ENCODE peak calls at places on chromosome 1, in five cellular contexts. I is HS-5; T is NCI-H2081; Y is activated effector memory CD4-positive, alpha-beta T cell treated with anti-CD3 and anti-CD28 coated beads, Interleukin-2, amount 50 U/mL, for 16 hours; Q is tibial artery. E is an unnamed sample.

GRCh38 chr1:47524272-47524671 is 86.4 kb downstream of the FOXD2 start:
- DNase-seq in I (no peak), T (no peak), Y (no peak), Q (no peak), E (no peak)

GRCh38 chr1:31814631-31815306 is 1.1 kb downstream of the SPOCD1 start:
- DNase-seq in I (no peak), T (no peak), Y (no peak), Q (peak), E (no peak)

GRCh38 chr1:66012076-66012769 is 219.5 kb downstream of the PDE4B start:
- DNase-seq in I (no peak), T (no peak), Y (no peak), Q (no peak), E (no peak)

GRCh38 chr1:178818416-178818815 is 52.5 kb downstream of the ANGPTL1 start:
- DNase-seq in I (no peak), T (no peak), Y (no peak), Q (no peak), E (peak)

GRCh38 chr1:80656011-80656627 is 1144.6 kb upstream of the ADGRL2 start:
- DNase-seq in I (no peak), T (peak), Y (no peak), Q (no peak), E (no peak)

GRCh38 chr1:39890880-39891279 is 7.6 kb upstream of the TRIT1 start:
- DNase-seq in I (no peak), T (no peak), Y (no peak), Q (no peak), E (no peak)

GRCh38 chr1:180092931-180093650 is 61.6 kb upstream of the QSOX1 start:
- DNase-seq in I (no peak), T (no peak), Y (no peak), Q (no peak), E (no peak)

GRCh38 chr1:2528016-2528415 is 1.6 kb upstream of the PANK4 start:
- DNase-seq in I (no peak), T (no peak), Y (no peak), Q (peak), E (no peak)

GRCh38 chr1:200897188-200897710 is 2.5 kb downstream of the INAVA start:
- DNase-seq in I (no peak), T (no peak), Y (no peak), Q (no peak), E (no peak)

GRCh38 chr1:15654091-15654690 is 29.9 kb upstream of the PLEKHM2 start:
- DNase-seq in I (no peak), T (no peak), Y (no peak), Q (no peak), E (no peak)

GRCh38 chr1:56045477-56045876 is 533.9 kb downstream of the PLPP3 start:
- DNase-seq in I (no peak), T (no peak), Y (no peak), Q (no peak), E (no peak)

GRCh38 chr1:150559627-150560010 is 10.4 kb downstream of the ADAMTSL4 start:
- DNase-seq in I (no peak), T (no peak), Y (no peak), Q (no peak), E (no peak)

GRCh38 chr1:231460614-231461013 is 38.5 kb upstream of the EGLN1 start:
- DNase-seq in I (no peak), T (no peak), Y (peak), Q (no peak), E (no peak)

GRCh38 chr1:178109348-178110143 is 15.6 kb downstream of the RASAL2 start:
- DNase-seq in I (peak), T (no peak), Y (no peak), Q (no peak), E (no peak)

GRCh38 chr1:238438296-238439275 is 547.9 kb upstream of the ZP4 start:
- DNase-seq in I (no peak), T (no peak), Y (no peak), Q (no peak), E (no peak)

GRCh38 chr1:173970252-173970651 is 51.9 kb downstream of the RC3H1 start:
- DNase-seq in I (no peak), T (no peak), Y (no peak), Q (no peak), E (no peak)

GRCh38 chr1:10932088-10932487 is 80.4 kb upstream of the TARDBP start:
- DNase-seq in I (no peak), T (no peak), Y (no peak), Q (no peak), E (no peak)

GRCh38 chr1:29986986-29987385 is 736.4 kb downstream of the MATN1 start:
- DNase-seq in I (no peak), T (no peak), Y (no peak), Q (no peak), E (no peak)

GRCh38 chr1:111334169-111334568 is 43.5 kb downstream of the CHIA start:
- DNase-seq in I (no peak), T (no peak), Y (peak), Q (no peak), E (no peak)